ENCODE peak calls at places on chromosomes 1 and 21, in eight cellular contexts. H is CD4-positive, CD25-positive, alpha-beta regulatory T cell; T is stomach; B is cardiac muscle cell; S is pancreas; I is lung; V is HCT116; R is lower lobe of right lung. W is an unnamed sample. For H3K27me3, the result is how much of the 10 kb centered on the place peaks cover.

GRCh38 chr1:227769601-227770494 is 34.6 kb downstream of the SNAP47 start:
- DNase-seq in I (no peak), R (no peak), S (peak), B (no peak), V (no peak), T (no peak), H (no peak), W (no peak)

GRCh38 chr1:6419803-6420593 is at the start of gene HES2:
- DNase-seq in V (no peak), T (peak), I (no peak), R (no peak), S (peak), B (no peak), H (no peak), W (peak)

GRCh38 chr1:235136111-235136510 is 7.5 kb upstream of the TOMM20 start:
- DNase-seq in I (no peak), R (no peak), B (no peak), V (no peak), H (no peak), S (no peak), T (no peak), W (no peak)

GRCh38 chr1:26784023-26784871 is 3.5 kb upstream of the PIGV start:
- DNase-seq in S (no peak), I (peak), V (no peak), B (peak), T (peak), H (no peak), R (peak), W (peak)

GRCh38 chr1:231684333-231685244 is 58.0 kb downstream of the DISC1 start:
- DNase-seq in R (no peak), B (no peak), V (no peak), S (no peak), T (peak), H (no peak), I (no peak), W (no peak)

GRCh38 chr1:180909462-180909976 is 3.2 kb upstream of the KIAA1614 start:
- DNase-seq in S (no peak), V (no peak), I (no peak), H (no peak), B (no peak), T (no peak), R (no peak), W (no peak)

GRCh38 chr1:27789511-27790154 is 16.6 kb downstream of the STX12 start:
- DNase-seq in H (no peak), V (no peak), I (no peak), B (peak), S (no peak), R (no peak), T (peak), W (no peak)

GRCh38 chr1:208329291-208329690 is 85.1 kb upstream of the PLXNA2 start:
- DNase-seq in V (no peak), H (no peak), T (no peak), S (no peak), I (no peak), R (no peak), B (no peak), W (no peak)

GRCh38 chr1:247681288-247681897 is 1.9 kb upstream of the OR13G1 start:
- DNase-seq in V (peak), T (peak), H (no peak), R (no peak), I (peak), B (peak), S (no peak), W (peak)

GRCh38 chr1:227541129-227541528 is 22.2 kb upstream of the ZNF678 start:
- DNase-seq in S (no peak), I (no peak), B (no peak), R (no peak), T (no peak), V (no peak), H (no peak), W (no peak)

GRCh38 chr1:240455228-240455821 is 156.6 kb downstream of the GREM2 start:
- DNase-seq in B (no peak), V (no peak), T (no peak), I (no peak), H (no peak), R (no peak), S (no peak), W (peak)

GRCh38 chr1:24903955-24904730 is 25.9 kb downstream of the RUNX3 start:
- DNase-seq in H (no peak), T (peak), B (no peak), I (no peak), S (no peak), R (peak), V (no peak), W (no peak)

GRCh38 chr1:231611111-231611510 is 15.5 kb upstream of the DISC1 start:
- DNase-seq in H (no peak), V (no peak), R (no peak), I (no peak), T (no peak), B (no peak), S (no peak), W (no peak)

GRCh38 chr1:119917304-119918055 is 21.2 kb upstream of the ADAM30 start:
- DNase-seq in V (no peak), B (no peak), I (no peak), R (no peak), H (no peak), S (no peak), T (no peak), W (no peak)

GRCh38 chr1:228280106-228280901 is 72.5 kb downstream of the OBSCN start:
- DNase-seq in T (no peak), S (peak), I (no peak), R (peak), V (no peak), H (no peak), B (no peak), W (no peak)

GRCh38 chr1:223752721-223753515 is 40.6 kb downstream of the CAPN2 start:
- DNase-seq in R (no peak), V (no peak), S (no peak), I (no peak), B (no peak), T (no peak), H (no peak), W (no peak)

GRCh38 chr1:185581020-185581419 is 153.2 kb upstream of the HMCN1 start:
- DNase-seq in B (no peak), V (no peak), I (no peak), S (no peak), H (no peak), R (no peak), T (no peak), W (no peak)

GRCh38 chr1:121546830-121547680 is 362.3 kb downstream of the SRGAP2C start:
- DNase-seq in B (no peak), S (no peak), T (no peak), V (no peak), H (no peak), R (no peak), I (no peak), W (no peak)

GRCh38 chr1:229964281-229964680 is 102.8 kb upstream of the GALNT2 start:
- DNase-seq in H (no peak), I (no peak), R (no peak), S (no peak), V (no peak), T (no peak), B (no peak), W (no peak)

GRCh38 chr1:84704872-84705426 is 14.7 kb upstream of the SSX2IP start:
- DNase-seq in V (no peak), R (no peak), B (no peak), T (no peak), S (no peak), H (no peak), I (no peak), W (no peak)

GRCh38 chr1:203321273-203322052 is 16.1 kb downstream of the BTG2 start:
- DNase-seq in B (no peak), R (no peak), H (peak), S (no peak), V (no peak), T (no peak), I (no peak), W (no peak)
- H3K27me3 ChIP-seq in B (under half), R (under half), H (under half), S (under half), V (under half), T (under half), I (under half), W (under half)

GRCh38 chr1:98668733-98669132 is 7.2 kb downstream of the SNX7 start:
- DNase-seq in H (no peak), I (no peak), V (no peak), R (no peak), B (no peak), T (no peak), S (no peak), W (no peak)
- H3K4me3 ChIP-seq in H (no peak), I (no peak), V (no peak), R (no peak), B (no peak), T (no peak), S (no peak), W (no peak)

GRCh38 chr21:34869541-34869940 is 179.6 kb downstream of the RUNX1 start:
- DNase-seq in T (no peak), B (no peak), S (no peak), I (peak), R (peak), H (no peak), V (no peak), W (no peak)
- H3K27me3 ChIP-seq in T (under half), B (half or more), S (under half), I (under half), R (under half), H (under half), V (under half), W (under half)

DNA sequence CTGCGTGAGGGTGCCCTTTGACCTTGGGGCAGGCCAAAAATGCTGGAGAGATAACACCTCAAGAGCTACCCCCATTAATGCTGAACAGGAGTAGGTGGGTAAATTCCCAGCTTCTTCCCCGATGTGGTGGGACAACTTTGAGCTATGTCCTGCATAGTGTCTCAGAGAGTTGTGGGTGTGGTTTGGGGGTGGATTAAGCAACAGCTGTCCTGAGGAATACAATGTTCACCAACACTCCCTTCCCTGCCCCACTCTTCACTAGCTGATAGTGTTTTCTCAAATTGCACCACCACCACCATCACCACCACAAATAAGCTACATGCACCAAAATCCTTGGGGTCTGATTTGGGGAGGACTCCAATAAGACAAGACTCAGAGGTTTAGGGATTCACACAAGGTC is 258.4 kb downstream of the HLX start:
- DNase-seq in T (no peak), V (no peak), I (no peak), R (no peak), H (no peak), B (no peak), S (no peak), W (no peak)
- H3K4me3 ChIP-seq in T (no peak), V (no peak), I (no peak), R (no peak), H (no peak), B (no peak), S (no peak), W (no peak)

GRCh38 chr1:201282216-201282615 is 1.1 kb upstream of the PKP1 start:
- DNase-seq in I (no peak), S (no peak), H (no peak), V (no peak), R (no peak), B (no peak), T (no peak), W (no peak)
- H3K27me3 ChIP-seq in I (under half), S (under half), H (under half), V (under half), R (under half), B (under half), T (under half), W (under half)

DNA sequence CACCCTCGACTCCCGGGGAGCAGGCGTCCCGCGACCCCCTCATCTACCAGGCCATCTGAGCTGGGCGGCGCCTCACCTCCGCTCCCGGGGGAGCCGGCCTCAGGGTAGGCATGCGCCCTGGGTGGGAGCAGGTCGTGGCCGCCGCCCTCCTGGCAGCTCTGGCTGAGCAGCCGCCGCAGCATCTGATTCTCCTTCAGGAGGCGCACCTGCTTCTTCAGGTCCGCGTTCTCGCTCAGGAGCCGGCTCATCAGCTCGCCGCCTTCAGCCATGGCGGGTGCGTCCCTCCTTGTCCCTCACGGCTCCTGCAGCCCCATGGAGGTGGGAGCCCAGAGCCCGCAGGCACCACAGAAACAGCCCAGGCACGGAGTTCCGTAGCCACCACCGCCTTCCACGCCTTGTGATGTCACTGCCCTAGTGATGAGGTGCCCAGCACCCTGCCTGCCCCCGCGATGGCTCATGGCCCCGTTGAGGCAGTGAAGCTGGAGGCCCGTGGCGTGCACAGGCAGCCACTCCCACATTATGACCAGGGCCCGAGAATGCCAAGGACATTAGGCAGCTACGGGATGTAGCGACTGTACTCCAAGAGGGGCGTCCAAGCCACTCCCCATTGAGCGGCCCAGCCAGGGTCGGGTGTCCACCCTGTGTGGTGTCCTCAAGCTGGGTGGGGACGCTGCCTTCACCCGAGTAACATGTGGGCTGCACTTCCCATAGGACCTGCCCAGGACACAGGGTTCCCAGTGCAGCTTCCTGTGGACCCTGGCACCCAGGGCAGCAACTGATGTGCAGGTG is 1.5 kb downstream of the SPATC1L start:
- DNase-seq in B (no peak), H (no peak), T (no peak), R (no peak), S (peak), V (no peak), I (no peak), W (no peak)
- H3K4me3 ChIP-seq in B (no peak), H (no peak), T (no peak), R (no peak), S (no peak), V (no peak), I (no peak), W (no peak)

DNA sequence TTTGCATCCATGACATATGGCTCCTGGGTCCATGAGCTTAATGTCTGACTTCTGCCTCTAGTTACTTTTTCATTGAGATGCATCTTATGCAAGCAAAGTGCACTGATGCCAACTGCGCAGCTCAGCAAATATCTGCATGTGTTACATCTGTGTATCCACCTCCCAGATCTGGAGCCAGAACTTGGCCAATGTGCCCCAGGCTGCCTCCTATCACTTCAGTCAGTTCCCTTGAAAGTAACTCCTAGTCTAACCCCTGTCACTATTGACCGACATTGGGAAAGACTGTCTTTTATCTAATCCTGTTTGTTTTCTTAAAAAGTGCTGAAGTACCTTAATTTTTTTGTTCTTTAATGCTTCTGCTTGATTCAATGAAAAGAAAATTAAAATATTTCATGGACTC is 19.3 kb upstream of the UBL4B start:
- DNase-seq in B (no peak), I (no peak), S (no peak), H (no peak), V (no peak), R (no peak), T (no peak), W (no peak)
- H3K27me3 ChIP-seq in B (under half), I (under half), S (under half), H (under half), V (under half), R (under half), T (under half), W (under half)

GRCh38 chr1:154998201-154998780 is 4.3 kb upstream of the ZBTB7B start:
- DNase-seq in B (no peak), T (no peak), I (no peak), H (no peak), S (no peak), V (no peak), R (no peak), W (no peak)
- H3K4me3 ChIP-seq in B (no peak), T (no peak), I (no peak), H (no peak), S (no peak), V (no peak), R (no peak), W (no peak)

DNA sequence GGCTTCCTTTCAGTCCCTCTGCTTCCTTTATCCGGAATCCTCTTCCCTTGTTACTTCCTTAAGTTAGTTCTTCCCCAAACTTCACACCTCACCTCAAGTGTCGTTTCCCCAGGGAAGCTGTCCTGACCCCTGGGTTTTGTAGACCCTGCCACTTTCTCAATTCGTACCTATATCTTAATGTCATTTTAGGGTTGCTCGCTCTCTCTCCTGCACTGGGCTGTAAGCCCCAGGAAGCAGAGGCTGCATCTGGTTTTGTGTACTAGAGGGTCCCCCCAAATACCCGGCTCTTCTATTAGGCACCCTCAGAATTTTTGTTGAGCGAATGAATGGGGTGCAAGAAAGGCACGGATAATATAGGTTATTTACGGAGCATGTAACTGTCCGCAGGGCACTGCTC is 603 bp upstream of the OPRD1 start:
- DNase-seq in S (no peak), H (no peak), V (no peak), I (no peak), T (no peak), B (no peak), R (no peak), W (no peak)
- H3K27me3 ChIP-seq in S (under half), H (under half), V (under half), I (under half), T (under half), B (under half), R (half or more), W (half or more)